ENCODE peak calls at places on chromosomes 11 and 22, in four cellular contexts. T, Z, N and O are unnamed samples.

GRCh38 chr11:2422461-2423156 is 21.7 kb downstream of the TRPM5 start:
- DNase-seq in Z (no peak), N (no peak), T (peak; percentile 10), O (peak; percentile 42)

GRCh38 chr11:66665369-66665768 is 12.3 kb downstream of the RBM4B start:
- DNase-seq in Z (no peak), T (no peak), N (no peak), O (no peak)

GRCh38 chr22:46551321-46551720 is 13.9 kb upstream of the CELSR1 start:
- DNase-seq in Z (peak; percentile 10), N (no peak), T (no peak), O (no peak)

GRCh38 chr22:28977481-28977971 is 84.1 kb downstream of the C22orf31 start:
- DNase-seq in Z (no peak), N (no peak), T (no peak), O (no peak)

GRCh38 chr11:77019976-77020591 is 14.1 kb upstream of the B3GNT6 start:
- DNase-seq in T (no peak), N (no peak), Z (no peak), O (no peak)

GRCh38 chr22:42863349-42863911 is 6.4 kb upstream of the ARFGAP3 start:
- DNase-seq in Z (no peak), N (no peak), T (no peak), O (no peak)

GRCh38 chr11:67302571-67303131 is 679 bp upstream of the SSH3 start:
- DNase-seq in N (no peak), T (peak; percentile 44), Z (no peak), O (peak; percentile 43)

GRCh38 chr22:44582016-44582415 is 84.0 kb upstream of the RTL6 start:
- DNase-seq in Z (no peak), T (no peak), N (no peak), O (peak; percentile 16)

GRCh38 chr11:66231561-66231960 is 36.9 kb upstream of the RAB1B start:
- DNase-seq in Z (no peak), N (no peak), T (no peak), O (no peak)

GRCh38 chr11:65278351-65278750 is 16.6 kb downstream of the POLA2 start:
- DNase-seq in T (no peak), Z (no peak), N (no peak), O (no peak)

GRCh38 chr11:22392561-22392960 is 54.4 kb downstream of the SLC17A6 start:
- DNase-seq in N (no peak), Z (no peak), T (no peak), O (no peak)

GRCh38 chr11:71182791-71183556 is 69.4 kb downstream of the SHANK2 start:
- DNase-seq in Z (no peak), T (no peak), N (no peak), O (no peak)

GRCh38 chr22:50269573-50270301 is 443 bp downstream of the MAPK11 start:
- DNase-seq in T (peak; percentile 56), N (peak; percentile 59), Z (peak; percentile 53), O (peak; percentile 61)

GRCh38 chr22:35172452-35172851 is 84.8 kb upstream of the HMGXB4 start:
- DNase-seq in Z (no peak), T (no peak), N (no peak), O (no peak)

GRCh38 chr11:46010100-46010499 is 87.6 kb downstream of the LARGE2 start:
- DNase-seq in Z (no peak), N (no peak), T (no peak), O (no peak)

GRCh38 chr11:58133329-58134076 is 8.2 kb upstream of the OR9I1 start:
- DNase-seq in N (no peak), Z (no peak), T (no peak), O (no peak)

GRCh38 chr22:17164392-17165024 is 5.4 kb upstream of the HDHD5 start:
- DNase-seq in N (no peak), T (no peak), Z (no peak), O (no peak)

GRCh38 chr11:69655479-69656394 is 14.8 kb downstream of the CCND1 start:
- DNase-seq in Z (no peak), N (no peak), T (no peak), O (no peak)

GRCh38 chr22:45885171-45885840 is 91.7 kb downstream of the WNT7B start:
- DNase-seq in N (no peak), T (no peak), Z (no peak), O (no peak)

GRCh38 chr22:19824197-19825015 is 30.3 kb downstream of the GNB1L start:
- DNase-seq in Z (no peak), N (no peak), T (no peak), O (peak; percentile 16)

GRCh38 chr22:43985532-43985931 is 30.3 kb downstream of the SAMM50 start:
- DNase-seq in N (no peak), T (no peak), Z (no peak), O (no peak)

GRCh38 chr11:125074511-125075241 is 11.6 kb downstream of the SLC37A2 start:
- DNase-seq in T (no peak), Z (no peak), N (no peak), O (no peak)

GRCh38 chr11:74030668-74031309 is 21.9 kb upstream of the UCP3 start:
- DNase-seq in N (no peak), T (no peak), Z (no peak), O (no peak)

GRCh38 chr22:46070722-46071450 is 79.4 kb upstream of the PPARA start:
- DNase-seq in N (peak; percentile 44), T (peak; percentile 78), Z (peak; percentile 78), O (peak; percentile 86)

GRCh38 chr11:81303265-81303664 is 1430.4 kb downstream of the FAM181B start:
- DNase-seq in N (no peak), Z (no peak), T (no peak), O (no peak)

GRCh38 chr11:11313426-11313825 is 39.6 kb downstream of the CSNK2A3 start:
- DNase-seq in T (no peak), N (no peak), Z (no peak), O (no peak)

DNA sequence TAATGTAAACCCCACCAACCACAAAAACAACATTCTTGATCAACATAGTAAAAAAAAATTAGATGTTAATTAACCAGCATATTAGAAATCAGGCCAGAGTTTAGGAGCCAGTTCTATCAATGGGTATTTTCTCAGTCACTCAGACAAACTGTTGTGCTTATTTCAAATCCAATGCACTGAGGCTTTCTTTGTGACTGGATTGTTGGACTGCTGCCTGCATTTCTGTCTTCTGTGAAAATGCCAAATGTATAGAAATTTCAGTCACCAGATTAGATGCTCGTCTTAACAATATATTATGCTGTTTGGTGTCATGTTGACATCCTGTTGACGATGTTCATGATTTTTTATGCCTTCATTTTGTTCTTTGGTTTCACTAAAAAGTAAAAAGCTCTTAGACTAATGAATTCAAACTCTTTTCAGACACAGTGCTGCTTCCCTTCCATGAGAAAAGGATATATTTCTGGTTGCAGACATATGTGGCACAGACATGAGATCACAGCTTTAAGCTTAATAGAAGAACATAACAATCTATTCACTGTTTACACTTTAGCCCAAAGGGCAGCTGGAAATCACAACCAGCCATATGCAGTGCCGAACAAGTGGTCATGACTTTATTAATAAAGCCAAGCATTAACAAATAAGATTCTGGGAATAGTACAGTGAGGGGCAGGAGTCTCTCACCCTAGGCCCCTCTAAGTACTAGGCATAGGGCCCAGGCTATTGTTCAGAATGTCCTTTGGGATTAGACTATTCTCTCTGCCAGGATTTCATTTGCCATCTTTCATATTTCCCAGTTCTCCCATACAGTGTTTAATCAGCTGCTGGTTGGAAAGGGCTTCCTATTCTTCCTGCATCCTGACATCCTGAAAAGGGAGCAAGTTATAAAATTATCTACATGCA is 9.4 kb upstream of the SOX6 start:
- DNase-seq in T (no peak), N (no peak), Z (no peak), O (no peak)
- H3K4me1 ChIP-seq in T (peaks cover 34% of the 10 kb centered on the region), N (no peaks in the 10 kb centered on the region), Z (peaks cover 34% of the 10 kb centered on the region), O (peaks cover 34% of the 10 kb centered on the region)

GRCh38 chr11:119048644-119049043 is 8.4 kb downstream of the HYOU1 start:
- DNase-seq in Z (no peak), N (no peak), T (no peak), O (no peak)

GRCh38 chr11:119047205-119047604 is 9.8 kb downstream of the HYOU1 start:
- DNase-seq in N (no peak), T (no peak), Z (no peak), O (no peak)

GRCh38 chr11:119046489-119046888 is 10.5 kb downstream of the HYOU1 start:
- DNase-seq in N (no peak), Z (no peak), T (no peak), O (no peak)

GRCh38 chr11:119041821-119042514 is 11.3 kb upstream of the SLC37A4 start:
- DNase-seq in Z (no peak), T (no peak), N (no peak), O (no peak)

DNA sequence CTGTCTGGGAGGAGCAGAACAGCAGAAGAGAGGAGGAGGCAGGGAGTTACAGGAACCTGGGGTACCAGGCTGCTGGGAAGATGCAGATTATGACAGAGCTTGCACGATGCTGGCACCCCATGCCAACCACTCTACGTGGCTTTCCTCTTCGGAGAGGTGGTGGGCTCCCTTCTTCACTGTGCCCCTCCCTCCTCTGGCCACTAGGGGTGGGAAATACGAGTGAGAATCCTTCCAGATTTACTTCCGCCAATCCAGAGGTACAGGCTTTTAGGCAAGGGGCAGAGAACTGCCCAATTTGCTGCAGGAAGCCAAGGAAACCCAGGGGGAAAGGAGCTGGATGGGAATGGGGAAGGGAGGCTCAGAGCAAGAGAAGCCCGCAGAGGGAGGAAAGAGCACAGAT is 12.3 kb downstream of the HYOU1 start:
- DNase-seq in Z (no peak), T (no peak), N (no peak), O (no peak)
- TF ChIP-seq CTCF in Z (no peak), T (no peak), N (peak; percentile 66), O (peak; percentile 20)

DNA sequence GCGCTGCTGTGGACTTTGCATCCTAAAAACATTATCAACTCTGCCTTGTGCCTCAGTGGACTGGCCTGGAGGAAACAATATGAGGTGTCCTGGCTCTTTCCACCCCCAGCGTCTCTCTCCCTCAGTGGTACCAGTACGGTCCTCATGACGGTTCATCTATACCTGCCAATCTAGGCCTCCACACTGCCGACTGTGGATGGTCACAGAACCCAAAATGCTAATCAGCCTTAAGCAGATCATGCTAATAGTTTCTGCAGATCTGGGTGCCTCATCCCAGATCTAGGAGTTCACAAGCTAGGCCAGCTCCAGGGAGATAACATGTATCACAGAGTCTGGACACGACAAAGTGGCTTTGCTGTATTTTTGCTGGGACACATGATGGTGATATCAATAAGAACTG is 41.8 kb upstream of the PRAME start:
- DNase-seq in T (no peak), Z (no peak), N (no peak), O (no peak)
- H3K4me1 ChIP-seq in T (no peaks in the 10 kb centered on the region), Z (no peaks in the 10 kb centered on the region), N (peaks cover 33% of the 10 kb centered on the region), O (no peaks in the 10 kb centered on the region)

GRCh38 chr11:75898871-75899270 is 83.9 kb downstream of the UVRAG start:
- DNase-seq in T (no peak), N (no peak), Z (no peak), O (no peak)

GRCh38 chr11:75894036-75894585 is 79.1 kb downstream of the UVRAG start:
- DNase-seq in T (no peak), Z (no peak), N (no peak), O (no peak)

GRCh38 chr11:75900848-75901247 is 85.8 kb downstream of the UVRAG start:
- DNase-seq in T (no peak), Z (no peak), N (no peak), O (no peak)

GRCh38 chr11:75893202-75893601 is 78.2 kb downstream of the UVRAG start:
- DNase-seq in Z (no peak), T (no peak), N (no peak), O (no peak)

DNA sequence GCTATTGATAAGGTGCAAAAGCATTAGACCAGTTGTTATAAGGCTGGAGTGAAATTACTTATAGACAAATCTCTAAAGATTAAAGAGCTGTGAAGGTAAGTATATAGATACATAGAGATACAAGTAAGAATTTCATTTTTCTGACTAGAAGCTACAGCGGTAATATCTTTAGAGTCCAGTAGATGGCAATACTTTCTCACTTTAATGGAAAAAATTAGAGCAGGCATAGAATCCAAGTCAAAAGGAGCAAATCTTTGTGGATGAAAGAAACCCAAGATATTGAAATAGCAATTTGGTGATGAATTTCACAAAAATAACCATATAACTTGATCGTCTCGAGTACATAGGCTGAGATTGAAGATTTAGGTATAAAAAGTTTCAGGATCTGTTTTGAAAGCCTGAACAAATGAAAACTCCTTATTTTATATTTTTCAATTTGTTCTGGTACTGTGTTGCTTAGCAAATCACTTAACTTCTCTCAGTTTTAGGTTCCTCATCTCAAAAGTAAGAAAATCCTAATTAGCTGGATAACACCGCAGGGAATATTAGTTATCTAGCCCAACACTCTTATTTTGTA is 81.9 kb downstream of the UVRAG start:
- DNase-seq in N (peak; percentile 57), Z (no peak), T (no peak), O (no peak)
- TF ChIP-seq CTCF in N (peak; percentile 92), Z (peak; percentile 80), T (peak; percentile 58), O (peak; percentile 83)